ENCODE peak calls at places on chromosomes 5 and 9, in five cellular contexts. F is endodermal cell, M is right lobe of liver, G is astrocyte, Q is upper lobe of left lung. X is an unnamed sample.

GRCh38 chr5:166505086-166505485 is 1786.4 kb upstream of the WWC1 start:
- DNase-seq in F (no peak), M (no peak), G (no peak), Q (no peak), X (no peak)

GRCh38 chr9:128703616-128704355 is 1.5 kb downstream of the PKN3 start:
- DNase-seq in F (no peak), G (no peak), Q (no peak), M (peak; percentile 54), X (peak; percentile 76)

GRCh38 chr5:3302228-3302627 is 293.4 kb upstream of the IRX1 start:
- DNase-seq in Q (no peak), G (no peak), F (peak; percentile 10), M (no peak), X (no peak)

GRCh38 chr5:164002653-164003052 is 497.2 kb downstream of the MAT2B start:
- DNase-seq in M (no peak), Q (no peak), F (no peak), G (peak; percentile 65), X (no peak)

GRCh38 chr9:69556707-69557106 is 115.5 kb downstream of the APBA1 start:
- DNase-seq in M (no peak), F (no peak), Q (no peak), G (no peak), X (no peak)

GRCh38 chr9:118896356-118897000 is 472.8 kb downstream of the BRINP1 start:
- DNase-seq in G (peak; percentile 10), Q (no peak), M (no peak), F (no peak), X (no peak)

GRCh38 chr9:113463418-113464285 is at the start of gene RGS3:
- DNase-seq in M (peak; percentile 85), F (peak; percentile 94), G (peak; percentile 12), Q (peak; percentile 88), X (no peak)

GRCh38 chr9:86591472-86591871 is 237.3 kb upstream of the TUT7 start:
- DNase-seq in M (no peak), F (no peak), Q (no peak), G (no peak), X (no peak)

GRCh38 chr5:98795243-98795642 is 21.8 kb downstream of the RGMB start:
- DNase-seq in Q (no peak), F (no peak), M (no peak), G (no peak), X (no peak)

GRCh38 chr5:75374394-75374814 is 37.4 kb downstream of the HMGCR start:
- DNase-seq in F (no peak), M (no peak), Q (no peak), G (no peak), X (peak; percentile 79)

GRCh38 chr9:93033541-93033940 is 25.0 kb upstream of the SUSD3 start:
- DNase-seq in F (no peak), Q (no peak), M (no peak), G (no peak), X (no peak)

GRCh38 chr9:82680179-82680935 is 382.6 kb downstream of the RASEF start:
- DNase-seq in M (no peak), F (no peak), Q (no peak), G (no peak), X (no peak)

GRCh38 chr5:15683332-15683731 is 183.4 kb downstream of the FBXL7 start:
- DNase-seq in M (peak; percentile 39), F (peak; percentile 90), G (no peak), Q (no peak), X (no peak)

GRCh38 chr9:79430599-79430998 is 141.2 kb upstream of the TLE4 start:
- DNase-seq in M (no peak), F (no peak), G (peak; percentile 6), Q (no peak), X (no peak)

GRCh38 chr5:909994-910768 is 17.5 kb downstream of the TRIP13 start:
- DNase-seq in F (peak; percentile 33), M (peak; percentile 43), Q (no peak), G (no peak), X (no peak)

GRCh38 chr9:95084254-95084934 is 233.1 kb downstream of the FANCC start:
- DNase-seq in Q (no peak), F (no peak), M (no peak), G (no peak), X (peak; percentile 30)

GRCh38 chr5:158140120-158140778 is 281.3 kb upstream of the CLINT1 start:
- DNase-seq in F (peak; percentile 68), G (peak; percentile 70), Q (no peak), M (no peak), X (no peak)

GRCh38 chr5:170892201-170892600 is 30.4 kb downstream of the RANBP17 start:
- DNase-seq in F (no peak), Q (no peak), G (peak; percentile 77), M (no peak), X (no peak)

GRCh38 chr9:123318961-123319421 is 37.0 kb upstream of the CRB2 start:
- DNase-seq in F (no peak), Q (no peak), G (no peak), M (no peak), X (peak; percentile 58)

GRCh38 chr5:126589536-126590297 is 5.3 kb downstream of the ALDH7A1 start:
- DNase-seq in M (no peak), Q (no peak), G (no peak), F (no peak), X (no peak)

GRCh38 chr9:105138306-105138801 is 106.1 kb upstream of the SLC44A1 start:
- DNase-seq in Q (no peak), G (no peak), M (no peak), F (peak; percentile 87), X (no peak)

GRCh38 chr5:173629628-173630027 is 13.2 kb upstream of the BOD1 start:
- DNase-seq in Q (no peak), F (peak; percentile 90), M (no peak), G (no peak), X (no peak)

GRCh38 chr5:36418172-36418979 is 116.7 kb upstream of the RANBP3L start:
- DNase-seq in Q (no peak), F (no peak), G (no peak), M (no peak), X (no peak)

GRCh38 chr5:104363567-104363966 is 801.0 kb upstream of the NUDT12 start:
- DNase-seq in M (no peak), Q (no peak), G (no peak), F (no peak), X (no peak)

GRCh38 chr9:7137040-7137439 is 379.3 kb downstream of the KDM4C start:
- DNase-seq in M (no peak), G (no peak), Q (no peak), F (no peak), X (no peak)

GRCh38 chr5:180155331-180155881 is 53.6 kb downstream of the RASGEF1C start:
- DNase-seq in M (peak; percentile 30), G (no peak), Q (peak; percentile 18), F (no peak), X (no peak)

GRCh38 chr5:145953202-145953601 is 16.8 kb downstream of the SH3RF2 start:
- DNase-seq in M (no peak), G (no peak), Q (no peak), F (no peak), X (no peak)

GRCh38 chr5:173327948-173328895 is at the start of gene STC2:
- DNase-seq in Q (peak; percentile 50), G (peak; percentile 64), M (no peak), F (peak; percentile 99), X (peak; percentile 70)

GRCh38 chr5:603081-603998 is 8.8 kb upstream of the CEP72 start:
- DNase-seq in M (peak; percentile 41), Q (peak; percentile 8), G (no peak), F (no peak), X (peak; percentile 68)

GRCh38 chr9:114583371-114583770 is 4.2 kb upstream of the ATP6V1G1 start:
- DNase-seq in G (no peak), F (peak; percentile 73), M (no peak), Q (no peak), X (no peak)

GRCh38 chr5:58114324-58114723 is 345.6 kb downstream of the PLK2 start:
- DNase-seq in Q (no peak), G (peak; percentile 95), M (no peak), F (no peak), X (no peak)

GRCh38 chr5:181098642-181099452 is 32.1 kb downstream of the OR2V1 start:
- DNase-seq in G (no peak), M (no peak), Q (no peak), F (peak; percentile 63), X (no peak)

GRCh38 chr5:157651623-157652376 is 438 bp downstream of the SOX30 start:
- DNase-seq in M (peak; percentile 72), Q (peak; percentile 84), G (peak; percentile 35), F (peak; percentile 77), X (peak; percentile 96)

GRCh38 chr9:38263534-38263933 is 129.0 kb upstream of the ALDH1B1 start:
- DNase-seq in G (peak; percentile 16), Q (no peak), M (no peak), F (no peak), X (no peak)

DNA sequence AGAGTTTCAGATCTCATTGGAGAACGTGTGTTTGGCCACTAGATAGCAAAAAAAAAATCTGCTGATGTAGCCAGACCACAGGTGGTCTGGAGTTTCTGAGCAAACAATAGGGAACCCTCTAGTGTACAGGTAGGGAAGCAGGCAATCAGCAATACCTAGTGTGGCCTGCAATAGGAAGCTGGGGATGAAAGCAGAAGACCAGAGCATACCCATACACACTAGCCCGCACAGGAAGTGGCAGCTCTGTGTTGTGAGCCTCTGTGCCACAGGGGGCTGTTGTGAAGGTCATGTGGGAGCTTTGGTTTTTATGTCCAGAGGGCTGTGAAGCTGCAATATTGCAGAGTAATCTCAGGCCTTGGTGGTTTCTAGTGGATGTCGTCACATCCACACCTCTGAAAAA is 81.2 kb downstream of the MTAP start:
- DNase-seq in G (no peak), F (peak; percentile 49), Q (no peak), M (no peak), X (no peak)
- TF ChIP-seq CTCF in G (no peak), F (peak; percentile 52), Q (no peak), M (no peak), X (no peak)

GRCh38 chr9:1877951-1878350 is 137.2 kb upstream of the SMARCA2 start:
- DNase-seq in Q (no peak), F (no peak), G (no peak), M (no peak), X (no peak)
- H3K27me3 ChIP-seq in Q (no peaks in the 10 kb centered on the region), F (no peaks in the 10 kb centered on the region), G (no peaks in the 10 kb centered on the region), M (no peaks in the 10 kb centered on the region), X (no peaks in the 10 kb centered on the region)

GRCh38 chr5:147204576-147204975 is 30.2 kb upstream of the STK32A start:
- DNase-seq in M (no peak), G (no peak), F (no peak), Q (no peak), X (no peak)
- TF ChIP-seq CTCF in M (no peak), G (no peak), F (no peak), Q (no peak), X (no peak)

DNA sequence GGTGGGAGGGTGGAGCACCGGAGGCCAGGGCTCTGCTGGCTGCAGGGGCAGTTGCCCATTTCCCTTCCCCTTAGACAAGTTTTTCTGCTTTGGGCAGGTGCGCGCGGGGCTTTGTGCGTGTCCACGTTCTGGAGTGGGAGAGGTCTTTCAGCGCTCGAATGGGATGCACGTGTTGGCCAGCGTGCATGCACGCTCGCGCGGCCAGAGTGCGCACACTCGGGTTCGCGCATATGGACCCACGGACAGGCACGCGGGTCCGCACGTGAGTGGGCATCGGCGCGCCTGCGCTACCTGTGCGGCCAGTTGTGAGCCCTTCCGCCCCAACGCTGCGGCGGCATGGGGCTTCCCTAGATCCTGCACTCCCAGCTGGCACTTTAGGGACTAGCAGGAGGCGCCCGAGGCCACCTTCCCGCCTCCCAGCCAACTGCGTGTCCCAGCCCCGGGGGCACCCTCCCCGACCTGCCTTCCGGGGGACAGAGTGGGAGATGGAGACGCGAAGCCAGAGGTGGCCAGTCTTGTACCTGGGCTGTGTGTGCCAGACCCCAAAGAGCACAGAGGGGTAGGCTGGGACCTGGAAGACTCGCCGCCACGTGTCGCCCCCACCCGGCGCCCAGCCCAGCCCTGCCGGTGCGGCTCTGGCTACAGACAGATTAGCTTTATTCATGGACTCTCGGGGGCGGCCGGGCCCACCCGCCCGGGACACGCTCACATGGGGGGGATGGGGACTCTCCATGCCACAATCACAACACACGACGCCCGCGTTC is 9.8 kb upstream of the GPRIN1 start:
- DNase-seq in F (peak; percentile 71), M (no peak), Q (no peak), G (no peak), X (no peak)
- H3K27me3 ChIP-seq in F (peaks cover 77% of the 10 kb centered on the region), M (peaks cover 27% of the 10 kb centered on the region), Q (peaks cover 43% of the 10 kb centered on the region), G (peaks cover 20% of the 10 kb centered on the region), X (peaks cover 22% of the 10 kb centered on the region)